ENCODE peak calls at places on chromosome 13, in seven cellular contexts. One of them, this sample, is unnamed. For H3K27me3, the result is how much of the 10 kb centered on the place peaks cover.

GRCh38 chr13:60351326-60351725 is 45.7 kb upstream of the TDRD3 start:
- DNase-seq in DND-41: no peak
- DNase-seq in cardiac muscle cell: peak
- DNase-seq in tibial nerve: no peak
- DNase-seq in iPS DF 6.9: no peak
- DNase-seq in heart left ventricle: no peak
- DNase-seq in PC-3: peak
- DNase-seq in this sample: no peak

GRCh38 chr13:76992548-76993001 is 694 bp downstream of the CLN5 start:
- DNase-seq in DND-41: peak
- DNase-seq in cardiac muscle cell: peak
- DNase-seq in tibial nerve: no peak
- DNase-seq in iPS DF 6.9: no peak
- DNase-seq in heart left ventricle: peak
- DNase-seq in PC-3: peak
- DNase-seq in this sample: peak

GRCh38 chr13:94351292-94352000 is 128.0 kb downstream of the DCT start:
- DNase-seq in DND-41: no peak
- DNase-seq in cardiac muscle cell: peak
- DNase-seq in tibial nerve: no peak
- DNase-seq in iPS DF 6.9: no peak
- DNase-seq in heart left ventricle: no peak
- DNase-seq in PC-3: peak
- DNase-seq in this sample: no peak

GRCh38 chr13:114311908-114312307 is 2.4 kb upstream of the CHAMP1 start:
- DNase-seq in DND-41: no peak
- DNase-seq in cardiac muscle cell: no peak
- DNase-seq in tibial nerve: no peak
- DNase-seq in iPS DF 6.9: no peak
- DNase-seq in heart left ventricle: no peak
- DNase-seq in PC-3: no peak
- DNase-seq in this sample: no peak

GRCh38 chr13:113658836-113659235 is 838 bp upstream of the ATP4B start:
- DNase-seq in DND-41: no peak
- DNase-seq in cardiac muscle cell: no peak
- DNase-seq in tibial nerve: peak
- DNase-seq in iPS DF 6.9: no peak
- DNase-seq in heart left ventricle: no peak
- DNase-seq in PC-3: no peak
- DNase-seq in this sample: peak

GRCh38 chr13:100890645-100891044 is 216.1 kb upstream of the TMTC4 start:
- DNase-seq in DND-41: no peak
- DNase-seq in cardiac muscle cell: no peak
- DNase-seq in tibial nerve: no peak
- DNase-seq in iPS DF 6.9: no peak
- DNase-seq in heart left ventricle: no peak
- DNase-seq in PC-3: no peak
- DNase-seq in this sample: no peak

GRCh38 chr13:25300861-25301346 is 521 bp upstream of the NUP58 start:
- DNase-seq in DND-41: no peak
- DNase-seq in cardiac muscle cell: peak
- DNase-seq in tibial nerve: no peak
- DNase-seq in iPS DF 6.9: no peak
- DNase-seq in heart left ventricle: peak
- DNase-seq in PC-3: no peak
- DNase-seq in this sample: no peak

GRCh38 chr13:30847697-30848307 is 58.3 kb upstream of the MEDAG start:
- DNase-seq in DND-41: no peak
- DNase-seq in cardiac muscle cell: peak
- DNase-seq in tibial nerve: no peak
- DNase-seq in iPS DF 6.9: no peak
- DNase-seq in heart left ventricle: no peak
- DNase-seq in PC-3: no peak
- DNase-seq in this sample: no peak

GRCh38 chr13:48318714-48319457 is 15.3 kb downstream of the RB1 start:
- DNase-seq in DND-41: no peak
- DNase-seq in cardiac muscle cell: peak
- DNase-seq in tibial nerve: no peak
- DNase-seq in iPS DF 6.9: no peak
- DNase-seq in heart left ventricle: peak
- DNase-seq in PC-3: no peak
- DNase-seq in this sample: no peak

GRCh38 chr13:33169273-33169980 is 116.1 kb downstream of the STARD13 start:
- DNase-seq in DND-41: no peak
- DNase-seq in cardiac muscle cell: peak
- DNase-seq in tibial nerve: no peak
- DNase-seq in iPS DF 6.9: no peak
- DNase-seq in heart left ventricle: no peak
- DNase-seq in PC-3: peak
- DNase-seq in this sample: no peak

GRCh38 chr13:99636728-99637353 is 135.6 kb downstream of the TM9SF2 start:
- DNase-seq in DND-41: no peak
- DNase-seq in cardiac muscle cell: no peak
- DNase-seq in tibial nerve: no peak
- DNase-seq in iPS DF 6.9: no peak
- DNase-seq in heart left ventricle: no peak
- DNase-seq in PC-3: no peak
- DNase-seq in this sample: no peak

GRCh38 chr13:29509999-29510586 is 85.4 kb downstream of the SLC7A1 start:
- DNase-seq in DND-41: no peak
- DNase-seq in cardiac muscle cell: no peak
- DNase-seq in tibial nerve: no peak
- DNase-seq in iPS DF 6.9: no peak
- DNase-seq in heart left ventricle: no peak
- DNase-seq in PC-3: no peak
- DNase-seq in this sample: no peak

GRCh38 chr13:62643799-62644484 is 1228.3 kb upstream of the PCDH20 start:
- DNase-seq in DND-41: no peak
- DNase-seq in cardiac muscle cell: no peak
- DNase-seq in tibial nerve: no peak
- DNase-seq in iPS DF 6.9: no peak
- DNase-seq in heart left ventricle: no peak
- DNase-seq in PC-3: no peak
- DNase-seq in this sample: no peak

GRCh38 chr13:25225970-25226369 is 53.9 kb upstream of the AMER2 start:
- DNase-seq in DND-41: no peak
- DNase-seq in cardiac muscle cell: no peak
- DNase-seq in tibial nerve: no peak
- DNase-seq in iPS DF 6.9: no peak
- DNase-seq in heart left ventricle: no peak
- DNase-seq in PC-3: no peak
- DNase-seq in this sample: no peak

GRCh38 chr13:35978607-35979316 is 152.4 kb downstream of the DCLK1 start:
- DNase-seq in DND-41: peak
- DNase-seq in cardiac muscle cell: peak
- DNase-seq in tibial nerve: no peak
- DNase-seq in iPS DF 6.9: no peak
- DNase-seq in heart left ventricle: no peak
- DNase-seq in PC-3: peak
- DNase-seq in this sample: no peak

GRCh38 chr13:102012299-102013293 is 389.3 kb downstream of the FGF14 start:
- DNase-seq in DND-41: no peak
- DNase-seq in cardiac muscle cell: no peak
- DNase-seq in tibial nerve: no peak
- DNase-seq in iPS DF 6.9: no peak
- DNase-seq in heart left ventricle: peak
- DNase-seq in PC-3: no peak
- DNase-seq in this sample: no peak

GRCh38 chr13:26476111-26476743 is 81.3 kb upstream of the WASF3 start:
- DNase-seq in DND-41: no peak
- DNase-seq in cardiac muscle cell: peak
- DNase-seq in tibial nerve: no peak
- DNase-seq in iPS DF 6.9: no peak
- DNase-seq in heart left ventricle: peak
- DNase-seq in PC-3: no peak
- DNase-seq in this sample: no peak

GRCh38 chr13:79581870-79582315 is 100.9 kb downstream of the NDFIP2 start:
- DNase-seq in DND-41: no peak
- DNase-seq in cardiac muscle cell: peak
- DNase-seq in tibial nerve: no peak
- DNase-seq in iPS DF 6.9: no peak
- DNase-seq in heart left ventricle: peak
- DNase-seq in PC-3: no peak
- DNase-seq in this sample: no peak

GRCh38 chr13:24223341-24224231 is 63.1 kb downstream of the SPATA13 start:
- DNase-seq in DND-41: no peak
- DNase-seq in cardiac muscle cell: no peak
- DNase-seq in tibial nerve: no peak
- DNase-seq in iPS DF 6.9: no peak
- DNase-seq in heart left ventricle: no peak
- DNase-seq in PC-3: no peak
- DNase-seq in this sample: no peak

GRCh38 chr13:21567714-21568113 is 36.3 kb downstream of the MICU2 start:
- DNase-seq in DND-41: no peak
- DNase-seq in cardiac muscle cell: peak
- DNase-seq in tibial nerve: no peak
- DNase-seq in iPS DF 6.9: no peak
- DNase-seq in heart left ventricle: no peak
- DNase-seq in PC-3: no peak
- DNase-seq in this sample: no peak

GRCh38 chr13:52706074-52706473 is 33.5 kb downstream of the CNMD start:
- DNase-seq in DND-41: no peak
- DNase-seq in cardiac muscle cell: no peak
- DNase-seq in tibial nerve: no peak
- DNase-seq in iPS DF 6.9: no peak
- DNase-seq in heart left ventricle: no peak
- DNase-seq in PC-3: no peak
- DNase-seq in this sample: no peak

GRCh38 chr13:24074687-24075086 is 85.8 kb upstream of the SPATA13 start:
- DNase-seq in DND-41: no peak
- DNase-seq in cardiac muscle cell: no peak
- DNase-seq in tibial nerve: no peak
- DNase-seq in iPS DF 6.9: no peak
- DNase-seq in heart left ventricle: no peak
- DNase-seq in PC-3: peak
- DNase-seq in this sample: no peak

GRCh38 chr13:110403721-110404120 is 96.6 kb downstream of the COL4A2 start:
- DNase-seq in DND-41: no peak
- DNase-seq in cardiac muscle cell: no peak
- DNase-seq in tibial nerve: no peak
- DNase-seq in iPS DF 6.9: no peak
- DNase-seq in heart left ventricle: no peak
- DNase-seq in PC-3: no peak
- DNase-seq in this sample: no peak

GRCh38 chr13:106911602-106912001 is 343.7 kb upstream of the ARGLU1 start:
- DNase-seq in DND-41: no peak
- DNase-seq in cardiac muscle cell: no peak
- DNase-seq in tibial nerve: no peak
- DNase-seq in iPS DF 6.9: no peak
- DNase-seq in heart left ventricle: no peak
- DNase-seq in PC-3: no peak
- DNase-seq in this sample: no peak

GRCh38 chr13:26197298-26197697 is 24.8 kb downstream of the RNF6 start:
- DNase-seq in DND-41: no peak
- DNase-seq in cardiac muscle cell: no peak
- DNase-seq in tibial nerve: no peak
- DNase-seq in iPS DF 6.9: no peak
- DNase-seq in heart left ventricle: no peak
- DNase-seq in PC-3: no peak
- DNase-seq in this sample: no peak

GRCh38 chr13:113135281-113135760 is 12.7 kb downstream of the F10 start:
- DNase-seq in DND-41: no peak
- DNase-seq in cardiac muscle cell: no peak
- DNase-seq in tibial nerve: no peak
- DNase-seq in iPS DF 6.9: no peak
- DNase-seq in heart left ventricle: no peak
- DNase-seq in PC-3: no peak
- DNase-seq in this sample: no peak

GRCh38 chr13:51311957-51312520 is 27.5 kb upstream of the SERPINE3 start:
- DNase-seq in DND-41: no peak
- DNase-seq in cardiac muscle cell: no peak
- DNase-seq in tibial nerve: no peak
- DNase-seq in iPS DF 6.9: no peak
- DNase-seq in heart left ventricle: no peak
- DNase-seq in PC-3: no peak
- DNase-seq in this sample: peak

GRCh38 chr13:50127726-50128291 is 112.6 kb downstream of the KCNRG start:
- DNase-seq in DND-41: no peak
- DNase-seq in cardiac muscle cell: no peak
- DNase-seq in tibial nerve: no peak
- DNase-seq in iPS DF 6.9: no peak
- DNase-seq in heart left ventricle: no peak
- DNase-seq in PC-3: no peak
- DNase-seq in this sample: no peak
- H3K4me3 ChIP-seq in DND-41: no peak
- H3K4me3 ChIP-seq in cardiac muscle cell: peak
- H3K4me3 ChIP-seq in tibial nerve: peak
- H3K4me3 ChIP-seq in iPS DF 6.9: peak
- H3K4me3 ChIP-seq in heart left ventricle: peak
- H3K4me3 ChIP-seq in PC-3: no peak
- H3K4me3 ChIP-seq in this sample: peak

GRCh38 chr13:112005925-112006324 is 61.0 kb upstream of the SOX1 start:
- DNase-seq in DND-41: no peak
- DNase-seq in cardiac muscle cell: no peak
- DNase-seq in tibial nerve: no peak
- DNase-seq in iPS DF 6.9: no peak
- DNase-seq in heart left ventricle: no peak
- DNase-seq in PC-3: no peak
- DNase-seq in this sample: no peak
- H3K27me3 ChIP-seq in DND-41: under half
- H3K27me3 ChIP-seq in cardiac muscle cell: under half
- H3K27me3 ChIP-seq in tibial nerve: under half
- H3K27me3 ChIP-seq in iPS DF 6.9: under half
- H3K27me3 ChIP-seq in heart left ventricle: under half
- H3K27me3 ChIP-seq in PC-3: under half
- H3K27me3 ChIP-seq in this sample: under half

DNA sequence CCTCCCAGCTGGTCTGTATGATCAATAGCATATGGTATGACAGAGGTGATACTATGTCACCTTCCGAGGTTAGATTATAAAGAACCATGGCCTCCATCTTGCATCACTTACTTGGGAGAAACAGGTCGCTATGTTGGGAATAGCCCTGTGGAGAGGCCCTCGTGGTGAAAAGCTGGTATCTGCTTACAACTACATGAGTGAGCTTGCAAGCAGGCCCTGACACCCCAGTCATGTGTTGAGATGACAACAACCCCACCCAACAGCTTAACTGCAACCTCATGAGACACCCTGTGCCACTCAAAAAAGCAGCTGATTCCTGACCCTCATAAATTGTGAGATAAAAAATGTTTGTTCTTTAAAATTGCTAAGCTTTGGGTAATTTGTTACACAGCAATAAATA is 18.8 kb downstream of the MTRF1 start:
- DNase-seq in DND-41: no peak
- DNase-seq in cardiac muscle cell: peak
- DNase-seq in tibial nerve: no peak
- DNase-seq in iPS DF 6.9: no peak
- DNase-seq in heart left ventricle: no peak
- DNase-seq in PC-3: no peak
- DNase-seq in this sample: no peak
- H3K27ac ChIP-seq in DND-41: no peak
- H3K27ac ChIP-seq in cardiac muscle cell: no peak
- H3K27ac ChIP-seq in tibial nerve: no peak
- H3K27ac ChIP-seq in iPS DF 6.9: no peak
- H3K27ac ChIP-seq in heart left ventricle: no peak
- H3K27ac ChIP-seq in PC-3: no peak
- H3K27ac ChIP-seq in this sample: no peak

DNA sequence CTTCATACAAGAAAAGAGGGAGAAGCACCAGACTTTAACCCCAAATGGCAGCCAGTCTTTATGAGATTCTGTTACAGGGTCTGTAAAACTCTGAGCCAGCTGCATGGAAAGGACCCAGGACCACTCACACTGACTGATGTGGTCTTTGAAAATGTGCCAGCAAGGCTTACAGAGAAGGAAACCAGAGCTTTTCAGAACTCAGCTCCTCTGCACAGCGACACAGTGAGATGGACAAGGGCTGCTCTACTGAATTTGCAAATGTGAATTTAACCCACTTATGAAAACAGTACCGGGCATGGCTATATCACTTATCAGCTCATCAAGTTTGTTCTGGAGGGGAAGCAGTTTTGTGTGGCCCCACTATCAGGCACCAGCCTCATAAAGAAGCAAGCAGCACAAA is 98.8 kb upstream of the SERP2 start:
- DNase-seq in DND-41: peak
- DNase-seq in cardiac muscle cell: no peak
- DNase-seq in tibial nerve: no peak
- DNase-seq in iPS DF 6.9: no peak
- DNase-seq in heart left ventricle: no peak
- DNase-seq in PC-3: no peak
- DNase-seq in this sample: no peak
- H3K4me3 ChIP-seq in DND-41: peak
- H3K4me3 ChIP-seq in cardiac muscle cell: no peak
- H3K4me3 ChIP-seq in tibial nerve: no peak
- H3K4me3 ChIP-seq in iPS DF 6.9: no peak
- H3K4me3 ChIP-seq in heart left ventricle: peak
- H3K4me3 ChIP-seq in PC-3: peak
- H3K4me3 ChIP-seq in this sample: peak